ENCODE peak calls at places on chromosome 6, in seven cellular contexts. M is H1, P is mesendoderm, W is IMR-90, U is mesenchymal stem cell, Y is neuronal stem cell, O is trophoblast cell. N is an unnamed sample.

GRCh38 chr6:75922226-75922625 is 150.2 kb downstream of the IMPG1 start:
- DNase-seq in M (no peak), O (peak), Y (no peak), W (peak), U (peak), P (peak), N (no peak)

GRCh38 chr6:89122625-89123024 is 4.8 kb upstream of the SRSF12 start:
- DNase-seq in P (peak), Y (no peak), M (no peak), U (peak), W (peak), O (peak), N (no peak)

GRCh38 chr6:162907876-162908481 is 180.2 kb downstream of the PACRG start:
- DNase-seq in P (peak), M (no peak), W (peak), O (peak), U (peak), Y (no peak), N (no peak)

GRCh38 chr6:165663283-165663735 is 268 bp upstream of the PDE10A start:
- DNase-seq in M (peak), O (peak), W (peak), U (peak), Y (peak), P (peak), N (peak)

GRCh38 chr6:35082046-35082732 is 59.0 kb downstream of the TCP11 start:
- DNase-seq in O (no peak), M (no peak), Y (no peak), P (no peak), W (no peak), U (no peak), N (no peak)

GRCh38 chr6:70693887-70694286 is 26.2 kb downstream of the SMAP1 start:
- DNase-seq in M (no peak), Y (no peak), P (no peak), O (peak), U (no peak), W (no peak), N (no peak)

GRCh38 chr6:130434174-130434873 is 68.5 kb downstream of the TMEM200A start:
- DNase-seq in O (no peak), W (peak), P (no peak), U (peak), Y (no peak), M (no peak), N (no peak)

GRCh38 chr6:116255246-116255800 is 1.4 kb upstream of the TSPYL4 start:
- DNase-seq in Y (no peak), M (no peak), P (peak), U (no peak), W (no peak), O (peak), N (no peak)

GRCh38 chr6:132684998-132685397 is 26.0 kb upstream of the TAAR1 start:
- DNase-seq in Y (no peak), P (no peak), U (no peak), W (no peak), M (no peak), O (no peak), N (no peak)

GRCh38 chr6:88920777-88921728 is 42.4 kb downstream of the RNGTT start:
- DNase-seq in O (no peak), Y (no peak), U (no peak), P (peak), M (no peak), W (no peak), N (no peak)

GRCh38 chr6:136016228-136017225 is 165.0 kb downstream of the PDE7B start:
- DNase-seq in P (peak), O (no peak), Y (no peak), U (no peak), W (no peak), M (no peak), N (peak)

GRCh38 chr6:66865771-66866170 is 1158.7 kb upstream of the EYS start:
- DNase-seq in W (no peak), M (no peak), U (no peak), P (no peak), Y (no peak), O (no peak), N (no peak)

GRCh38 chr6:142846883-142847287 is 98.1 kb downstream of the HIVEP2 start:
- DNase-seq in U (peak), W (peak), O (peak), P (peak), Y (no peak), M (no peak), N (no peak)

GRCh38 chr6:10511477-10511876 is 9.7 kb upstream of the GCNT2 start:
- DNase-seq in M (no peak), W (no peak), O (peak), U (peak), P (no peak), Y (no peak), N (no peak)

GRCh38 chr6:10505529-10505928 is 15.6 kb upstream of the GCNT2 start:
- DNase-seq in W (no peak), Y (no peak), M (no peak), U (no peak), P (no peak), O (no peak), N (no peak)

GRCh38 chr6:10507715-10508114 is 13.4 kb upstream of the GCNT2 start:
- DNase-seq in Y (no peak), M (no peak), P (no peak), U (no peak), W (no peak), O (no peak), N (no peak)

GRCh38 chr6:10510592-10511367 is 10.4 kb upstream of the GCNT2 start:
- DNase-seq in U (peak), M (peak), P (peak), W (peak), O (peak), Y (peak), N (peak)

DNA sequence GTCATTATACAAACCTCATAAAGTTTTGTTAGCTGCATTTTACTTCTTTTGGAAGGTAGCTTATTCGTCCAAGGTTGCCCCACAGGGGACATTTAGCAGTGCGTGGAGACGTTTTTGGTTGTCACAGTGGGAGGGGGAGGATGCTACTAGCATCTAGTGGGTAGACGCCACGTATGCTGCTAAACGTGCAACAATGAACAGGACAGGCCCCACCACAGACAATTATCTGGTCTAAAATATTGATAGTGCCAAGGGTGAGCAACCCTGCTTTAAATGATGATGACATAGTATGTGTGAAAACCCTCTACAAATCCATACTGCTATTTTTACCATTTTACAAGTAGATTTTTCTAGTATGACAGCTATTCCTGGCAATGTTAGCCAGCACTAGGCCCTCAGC is 13.9 kb upstream of the GCNT2 start:
- DNase-seq in U (no peak), P (no peak), Y (no peak), O (no peak), M (no peak), W (no peak), N (no peak)
- H2AK5ac ChIP-seq in U (no peak), P (no peak), Y (no peak), O (no peak), M (no peak), W (no peak), N (no peak)

DNA sequence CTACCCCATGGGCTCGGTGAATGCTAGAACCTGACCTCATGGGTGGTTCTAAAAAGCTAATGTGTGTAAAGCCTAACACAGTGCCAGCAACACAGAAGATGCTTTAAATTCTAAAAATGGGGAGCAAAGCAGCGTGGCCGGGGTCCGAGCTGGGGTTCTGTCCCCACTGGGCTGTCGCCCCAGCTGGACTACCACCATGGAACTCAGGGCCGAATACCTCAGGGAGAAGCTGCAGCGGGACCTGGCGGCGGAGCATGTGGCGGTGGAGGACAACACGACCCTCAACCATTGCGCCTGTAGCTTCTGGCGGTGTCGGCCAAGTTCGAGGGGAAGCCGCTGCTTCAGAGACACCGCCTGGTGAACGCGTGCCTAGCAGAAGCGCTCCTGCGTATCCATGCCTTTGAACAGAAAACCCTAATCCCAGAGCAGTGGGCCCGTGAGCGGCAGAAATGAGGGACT is 8.4 kb downstream of the SOX4 start:
- DNase-seq in P (no peak), O (no peak), W (no peak), Y (no peak), M (peak), U (no peak), N (peak)
- H2AK5ac ChIP-seq in P (no peak), O (peak), W (no peak), Y (peak), M (peak), U (no peak), N (no peak)

DNA sequence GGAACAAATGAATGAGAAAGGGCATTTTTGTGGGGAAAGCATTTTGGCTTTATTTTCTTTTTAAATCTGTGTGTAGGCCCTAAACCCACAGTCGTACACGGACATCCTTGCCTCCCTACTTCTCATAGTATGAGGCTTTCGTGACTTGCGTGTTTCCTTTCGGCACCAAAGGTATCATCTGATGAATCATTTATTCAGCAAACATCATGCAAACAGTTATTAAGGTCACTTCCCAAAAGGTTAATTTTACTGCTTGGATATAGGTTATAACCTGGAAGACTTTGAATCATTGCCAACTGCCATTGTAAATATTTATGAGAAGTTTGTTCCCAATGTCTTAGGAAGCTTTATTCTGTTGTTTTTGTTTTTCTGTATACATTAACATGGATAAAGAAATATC is 15.1 kb upstream of the SLC22A2 start:
- DNase-seq in O (no peak), U (no peak), P (no peak), Y (no peak), M (no peak), W (no peak), N (no peak)
- H2AK5ac ChIP-seq in O (no peak), U (no peak), P (no peak), Y (no peak), M (no peak), W (no peak), N (no peak)

GRCh38 chr6:161164182-161164625 is 109.7 kb downstream of the AGPAT4 start:
- DNase-seq in M (no peak), O (no peak), U (no peak), Y (no peak), P (no peak), W (no peak), N (no peak)
- H2AK5ac ChIP-seq in M (no peak), O (no peak), U (no peak), Y (no peak), P (no peak), W (no peak), N (no peak)